ENCODE peak calls at places on chromosomes 16 and 17, in ten cellular contexts. I is transverse colon; O is naive thymus-derived CD4-positive, alpha-beta T cell; Q is cardiac muscle cell; R is pancreas; Y is HCT116; T is neural progenitor cell; S is psoas muscle; G is CD8-positive, alpha-beta T cell; N is K562. A is an unnamed sample. For H3K36me3 and H3K4me1, the result is how much of the 10 kb centered on the place peaks cover.

GRCh38 chr16:11967195-11967911 is 2.3 kb downstream of the TNFRSF17 start:
- DNase-seq in I (no peak), O (no peak), Q (no peak), R (no peak), Y (no peak), T (no peak), S (no peak), G (no peak), N (no peak), A (no peak)

GRCh38 chr17:37219876-37220608 is 155.7 kb upstream of the C17orf78 start:
- DNase-seq in I (no peak), O (no peak), Q (no peak), R (no peak), Y (no peak), T (peak), S (no peak), G (no peak), N (no peak), A (no peak)

GRCh38 chr16:19757762-19758595 is 39.9 kb downstream of the IQCK start:
- DNase-seq in I (no peak), O (no peak), Q (peak), R (no peak), Y (no peak), T (no peak), S (no peak), G (no peak), N (no peak), A (no peak)

GRCh38 chr17:65514082-65514481 is 47.4 kb downstream of the AXIN2 start:
- DNase-seq in I (no peak), O (no peak), Q (peak), R (no peak), Y (no peak), T (no peak), S (no peak), G (no peak), N (no peak), A (no peak)

GRCh38 chr16:57391708-57392107 is 12.9 kb upstream of the CCL17 start:
- DNase-seq in I (no peak), O (no peak), Q (no peak), R (no peak), Y (no peak), T (no peak), S (no peak), G (no peak), N (no peak), A (no peak)

GRCh38 chr17:77331161-77331864 is 190.5 kb downstream of the SEC14L1 start:
- DNase-seq in I (peak), O (peak), Q (peak), R (peak), Y (peak), T (peak), S (peak), G (peak), N (peak), A (peak)

GRCh38 chr17:75125984-75126383 is 5.6 kb downstream of the NT5C start:
- DNase-seq in I (no peak), O (no peak), Q (no peak), R (no peak), Y (no peak), T (no peak), S (no peak), G (no peak), N (no peak), A (no peak)

GRCh38 chr17:58808609-58809563 is 53.2 kb downstream of the PPM1E start:
- DNase-seq in I (no peak), O (no peak), Q (no peak), R (no peak), Y (no peak), T (no peak), S (no peak), G (no peak), N (no peak), A (no peak)

GRCh38 chr17:28041068-28041843 is 1.2 kb upstream of the NLK start:
- DNase-seq in I (peak), O (peak), Q (peak), R (peak), Y (peak), T (peak), S (peak), G (peak), N (peak), A (peak)
- H3K27ac ChIP-seq in I (peak), O (peak), Q (peak), R (peak), Y (no peak), T (no peak), S (peak), G (peak), N (peak), A (peak)

DNA sequence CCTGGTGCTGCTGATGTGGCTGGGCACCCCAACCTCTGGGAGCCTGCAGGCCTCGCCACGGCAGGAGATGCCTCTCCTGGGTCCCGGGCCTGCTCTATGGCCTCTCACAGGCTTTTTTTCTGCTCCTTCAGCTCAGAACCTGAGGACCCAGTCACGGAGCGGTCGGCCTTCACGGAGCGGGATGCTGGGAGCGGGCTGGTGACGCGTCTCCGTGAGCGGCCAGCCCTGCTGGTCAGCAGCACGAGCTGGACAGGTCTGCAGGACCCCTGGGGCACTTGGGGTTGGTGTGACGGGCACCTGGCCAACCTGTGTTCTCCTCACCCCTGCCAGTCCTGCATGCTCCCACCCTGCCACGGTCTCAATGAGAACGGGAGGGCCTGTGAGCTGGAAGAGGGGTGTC is 7.0 kb downstream of the ALG1 start:
- DNase-seq in I (no peak), O (no peak), Q (no peak), R (no peak), Y (no peak), T (no peak), S (no peak), G (no peak), N (no peak), A (no peak)
- H3K36me3 ChIP-seq in I (under half), O (under half), Q (under half), R (under half), Y (under half), T (under half), S (under half), G (under half), N (under half), A (under half)

DNA sequence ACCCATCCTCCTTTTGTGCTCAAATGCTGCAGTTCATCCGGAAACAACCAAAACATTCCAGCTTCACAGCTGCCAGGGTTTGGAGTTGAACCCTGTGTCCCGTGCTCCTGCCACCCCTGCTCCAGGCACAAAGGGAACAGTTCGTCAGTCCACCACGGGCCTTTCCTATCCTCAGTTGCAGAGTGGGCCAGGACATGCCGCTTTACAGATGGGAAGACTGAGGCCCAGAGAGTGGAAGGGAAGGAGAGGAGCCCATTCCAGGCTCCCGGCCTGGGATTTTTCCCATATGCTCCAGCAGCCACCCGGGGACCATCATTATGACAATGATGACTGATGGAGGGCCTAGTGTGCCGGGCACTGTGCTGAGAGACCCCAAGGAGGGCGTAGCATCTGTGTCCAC is 27.6 kb downstream of the RAI1 start:
- DNase-seq in I (no peak), O (no peak), Q (no peak), R (no peak), Y (no peak), T (no peak), S (no peak), G (no peak), N (no peak), A (no peak)
- H3K4me1 ChIP-seq in I (under half), O (under half), Q (under half), R (under half), Y (half or more), T (under half), S (under half), G (under half), N (under half), A (under half)

DNA sequence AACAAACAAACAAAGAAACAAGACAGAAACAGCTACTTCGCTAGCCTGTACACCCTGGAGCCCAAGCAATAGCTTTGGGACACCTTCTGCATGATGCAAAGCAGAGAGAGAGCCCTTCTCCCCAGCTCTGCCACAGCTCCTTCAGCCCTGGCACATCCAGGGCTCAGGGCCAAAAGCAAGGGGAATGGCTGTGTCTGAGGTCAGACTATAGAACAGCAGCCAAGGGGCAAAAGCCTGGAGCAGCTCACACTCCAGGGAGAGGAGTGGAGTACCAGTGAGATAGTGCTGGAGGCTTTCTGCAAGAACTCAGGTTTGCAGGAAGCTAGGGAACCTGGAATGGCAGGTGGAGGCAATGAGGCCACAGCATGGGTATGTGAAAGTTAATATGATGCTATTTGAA is 11.6 kb upstream of the SEPHS2 start:
- DNase-seq in I (no peak), O (no peak), Q (no peak), R (no peak), Y (no peak), T (no peak), S (no peak), G (no peak), N (no peak), A (no peak)
- H3K27ac ChIP-seq in I (no peak), O (no peak), Q (no peak), R (no peak), Y (no peak), T (no peak), S (no peak), G (no peak), N (no peak), A (no peak)

A was measured in effector memory CD4-positive, alpha-beta T cell.